ENCODE peak calls at places on chromosomes 1 and 21, in nine cellular contexts. X is MCF 10A, A is B cell, B is heart left ventricle, I is GM20000, C is pancreas, R is OCI-LY7, L is progenitor cell of endocrine pancreas, U is hepatocyte. K is an unnamed sample.

GRCh38 chr1:207911983-207912760 is 1.2 kb upstream of the CD34 start:
- DNase-seq in X (no peak), A (no peak), B (no peak), I (no peak), C (no peak), R (no peak), L (no peak), U (no peak), K (peak)

GRCh38 chr21:45506836-45507522 is 35.3 kb downstream of the SLC19A1 start:
- DNase-seq in X (no peak), A (no peak), B (peak), I (no peak), C (peak), R (no peak), L (no peak), U (no peak), K (no peak)

GRCh38 chr1:15876357-15876756 is 28.9 kb downstream of the SPEN start:
- DNase-seq in X (no peak), A (no peak), B (no peak), I (no peak), C (no peak), R (no peak), L (no peak), U (peak), K (peak)

GRCh38 chr1:207321790-207322530 is 482 bp downstream of the CD55 start:
- DNase-seq in X (peak), A (peak), B (no peak), I (no peak), C (no peak), R (peak), L (no peak), U (peak), K (peak)

GRCh38 chr1:228064741-228065542 is 17.6 kb upstream of the ARF1 start:
- DNase-seq in X (no peak), A (no peak), B (peak), I (no peak), C (peak), R (no peak), L (no peak), U (no peak), K (no peak)

GRCh38 chr21:39189857-39190604 is 6.8 kb upstream of the PSMG1 start:
- DNase-seq in X (no peak), A (no peak), B (no peak), I (no peak), C (no peak), R (no peak), L (no peak), U (no peak), K (peak)

GRCh38 chr1:161709373-161709772 is 2.3 kb downstream of the FCRLA start:
- DNase-seq in X (no peak), A (no peak), B (no peak), I (no peak), C (no peak), R (peak), L (no peak), U (no peak), K (no peak)

GRCh38 chr1:197775282-197776262 is at the start of gene DENND1B:
- DNase-seq in X (peak), A (peak), B (peak), I (peak), C (peak), R (peak), L (peak), U (peak), K (peak)

GRCh38 chr1:235009074-235009473 is 119.6 kb downstream of the TOMM20 start:
- DNase-seq in X (no peak), A (no peak), B (no peak), I (no peak), C (no peak), R (peak), L (no peak), U (no peak), K (no peak)

GRCh38 chr1:161260939-161261858 is 2.7 kb downstream of the PCP4L1 start:
- DNase-seq in X (peak), A (no peak), B (no peak), I (peak), C (no peak), R (peak), L (no peak), U (peak), K (peak)

GRCh38 chr1:193183019-193183643 is 3.3 kb downstream of the B3GALT2 start:
- DNase-seq in X (peak), A (peak), B (no peak), I (peak), C (no peak), R (peak), L (no peak), U (peak), K (peak)

GRCh38 chr21:41048636-41049035 is 119.3 kb upstream of the BACE2 start:
- DNase-seq in X (no peak), A (no peak), B (no peak), I (no peak), C (no peak), R (no peak), L (no peak), U (no peak), K (no peak)

GRCh38 chr21:41048141-41048540 is 119.8 kb upstream of the BACE2 start:
- DNase-seq in X (no peak), A (no peak), B (no peak), I (no peak), C (no peak), R (no peak), L (no peak), U (no peak), K (no peak)

GRCh38 chr21:41043008-41043407 is 125.0 kb upstream of the BACE2 start:
- DNase-seq in X (peak), A (no peak), B (no peak), I (no peak), C (no peak), R (peak), L (no peak), U (no peak), K (no peak)

GRCh38 chr21:41045534-41046268 is 122.3 kb upstream of the BACE2 start:
- DNase-seq in X (peak), A (no peak), B (no peak), I (no peak), C (peak), R (no peak), L (peak), U (peak), K (peak)
- TF ChIP-seq CTCF in X (peak), A (no peak), B (peak), I (no peak), C (peak), R (no peak), L (peak), U (peak), K (peak)

GRCh38 chr1:159779403-159779851 is 1.3 kb upstream of the DUSP23 start:
- DNase-seq in X (peak), A (no peak), B (no peak), I (no peak), C (no peak), R (no peak), L (no peak), U (no peak), K (peak)

GRCh38 chr1:159774465-159774864 is 6.3 kb upstream of the DUSP23 start:
- DNase-seq in X (peak), A (no peak), B (no peak), I (no peak), C (no peak), R (no peak), L (no peak), U (no peak), K (no peak)

GRCh38 chr1:159771501-159771900 is 9.3 kb upstream of the DUSP23 start:
- DNase-seq in X (no peak), A (no peak), B (no peak), I (no peak), C (no peak), R (no peak), L (no peak), U (no peak), K (no peak)

GRCh38 chr1:159778266-159778665 is 2.5 kb upstream of the DUSP23 start:
- DNase-seq in X (peak), A (no peak), B (no peak), I (no peak), C (no peak), R (no peak), L (no peak), U (no peak), K (no peak)

DNA sequence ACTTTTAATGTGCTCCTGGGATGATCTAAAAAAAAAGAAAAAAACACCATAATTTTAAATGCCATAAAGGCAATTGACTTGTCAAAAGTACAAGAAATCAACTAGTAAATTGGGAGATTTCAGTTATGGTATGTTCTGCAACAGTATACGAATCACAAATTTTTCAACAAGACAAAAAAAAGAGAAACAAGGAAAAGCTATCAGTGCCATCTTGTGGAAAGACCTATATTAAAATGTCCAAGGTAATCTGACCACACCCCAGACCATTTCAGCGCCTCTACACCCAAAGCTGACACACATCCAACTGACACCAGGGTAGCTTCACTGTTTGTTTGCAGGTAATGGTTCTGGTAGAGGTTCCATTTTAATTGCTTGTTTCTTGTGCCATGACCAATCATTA is 5.0 kb upstream of the DUSP23 start:
- DNase-seq in X (peak), A (no peak), B (no peak), I (no peak), C (no peak), R (no peak), L (no peak), U (no peak), K (peak)
- TF ChIP-seq CTCF in X (peak), A (no peak), B (no peak), I (no peak), C (no peak), R (peak), L (no peak), U (no peak), K (peak)

DNA sequence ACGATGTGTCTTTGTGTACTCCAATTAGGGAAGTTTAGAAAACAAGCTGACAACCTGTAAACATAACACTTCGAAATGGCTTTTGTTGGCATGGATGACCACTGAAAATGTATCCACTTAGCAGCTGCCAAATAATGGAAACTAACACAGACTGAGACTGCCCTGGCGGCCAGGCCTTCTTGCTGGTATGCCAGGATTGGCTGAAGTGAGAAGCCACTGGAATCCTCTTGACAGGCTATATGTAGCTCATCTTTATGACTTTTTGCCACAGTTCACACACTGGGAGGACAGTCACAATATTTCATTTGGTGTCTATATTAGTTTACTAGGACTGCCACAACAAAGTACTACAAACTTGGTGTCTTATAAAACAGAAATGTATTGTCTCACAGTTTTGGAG is 12.9 kb upstream of the CTBS start:
- DNase-seq in X (no peak), A (no peak), B (no peak), I (no peak), C (no peak), R (no peak), L (no peak), U (no peak), K (no peak)
- TF ChIP-seq CTCF in X (no peak), A (no peak), B (no peak), I (no peak), C (no peak), R (no peak), L (no peak), U (no peak), K (no peak)

GRCh38 chr1:19212167-19212566 is 2.1 kb upstream of the UBR4 start:
- DNase-seq in X (no peak), A (no peak), B (no peak), I (no peak), C (no peak), R (no peak), L (no peak), U (no peak), K (no peak)

GRCh38 chr1:19209439-19209989 is 552 bp downstream of the UBR4 start:
- DNase-seq in X (peak), A (peak), B (no peak), I (peak), C (no peak), R (peak), L (no peak), U (peak), K (peak)

GRCh38 chr1:19210772-19211549 is 895 bp upstream of the UBR4 start:
- DNase-seq in X (no peak), A (no peak), B (no peak), I (peak), C (no peak), R (peak), L (no peak), U (no peak), K (peak)

GRCh38 chr1:19208710-19209438 is 1.2 kb downstream of the UBR4 start:
- DNase-seq in X (peak), A (no peak), B (no peak), I (no peak), C (no peak), R (no peak), L (no peak), U (no peak), K (peak)

DNA sequence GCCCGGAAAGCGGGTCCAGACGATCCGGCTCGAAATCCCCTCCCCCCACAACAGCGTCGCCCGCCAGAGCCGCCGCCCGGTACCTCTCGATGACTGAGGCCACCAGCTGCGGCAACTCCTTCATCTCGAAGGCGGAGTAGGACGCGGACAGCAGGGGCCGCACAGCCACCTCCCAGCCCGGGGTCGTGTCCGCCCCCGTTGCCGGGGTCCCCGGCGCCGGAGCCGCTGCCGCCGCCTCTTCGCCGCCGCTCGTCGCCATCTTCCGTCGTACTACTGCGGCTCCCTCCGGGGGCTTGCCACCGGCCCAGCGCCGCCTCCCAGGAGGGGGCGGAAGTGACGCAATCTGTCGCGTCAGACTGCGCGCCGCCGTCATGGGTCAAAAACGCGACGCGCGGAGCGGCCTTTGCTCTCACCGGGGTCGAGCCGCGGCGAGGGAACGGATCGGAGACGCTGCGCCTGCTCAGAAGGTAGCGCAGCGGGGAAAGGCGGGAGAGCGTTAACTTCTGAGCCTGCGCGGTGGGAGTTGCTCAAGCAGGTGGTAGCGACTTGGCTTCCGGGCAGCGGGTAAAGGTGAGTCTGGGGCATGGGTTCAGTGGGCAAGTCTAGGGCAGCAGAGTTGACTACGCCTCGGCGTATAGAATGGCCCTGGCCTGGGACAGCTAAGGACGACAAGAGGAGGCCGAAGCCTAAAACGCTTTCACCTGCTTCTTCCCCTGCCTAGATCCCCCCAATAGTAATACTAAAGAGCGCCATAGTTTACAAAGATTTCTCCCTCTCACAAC is at the start of gene UBR4:
- DNase-seq in X (peak), A (peak), B (peak), I (peak), C (peak), R (peak), L (peak), U (peak), K (peak)
- TF ChIP-seq CTCF in X (no peak), A (no peak), B (no peak), I (no peak), C (no peak), R (no peak), L (no peak), U (no peak), K (no peak)

DNA sequence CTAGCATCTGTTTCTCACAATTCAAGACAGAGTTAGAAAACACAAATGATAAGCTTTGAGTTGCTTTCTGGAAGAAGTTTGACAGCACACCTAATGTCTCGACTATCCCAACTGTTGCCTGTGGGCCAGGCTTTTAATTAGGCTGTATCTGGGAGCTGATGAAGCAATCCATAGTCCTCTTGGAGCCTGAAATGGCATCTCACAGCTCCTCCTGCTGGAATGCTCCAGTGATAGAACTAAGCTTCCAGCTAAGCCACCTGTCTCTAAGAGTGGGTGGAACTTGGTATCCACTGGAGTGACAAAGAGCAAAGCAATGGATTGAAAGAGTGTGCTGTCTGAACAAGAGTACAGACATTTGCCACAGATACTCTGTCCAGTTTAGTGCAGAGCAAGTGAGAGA is 605.3 kb upstream of the NR5A2 start:
- DNase-seq in X (peak), A (no peak), B (no peak), I (no peak), C (no peak), R (no peak), L (no peak), U (peak), K (peak)
- TF ChIP-seq CTCF in X (peak), A (no peak), B (no peak), I (no peak), C (peak), R (no peak), L (no peak), U (peak), K (peak)

GRCh38 chr1:31166462-31166861 is 73.2 kb downstream of the NKAIN1 start:
- DNase-seq in X (no peak), A (no peak), B (no peak), I (no peak), C (no peak), R (no peak), L (no peak), U (no peak), K (peak)
- TF ChIP-seq CTCF in X (no peak), A (no peak), B (no peak), I (no peak), C (no peak), R (no peak), L (no peak), U (no peak), K (no peak)

K was measured in epithelial cell of esophagus.